ENCODE peak calls at places on chromosomes 2 and 18, in seven cellular contexts. L, E, K, A, Z, H and M are unnamed samples.
A peak's percentile ranks its signal among the peaks of the same experiment; 100 is the strongest.

GRCh38 chr2:65386340-65386739 is 46.1 kb downstream of the SPRED2 start:
- DNase-seq in L (no peak), E (no peak), K (no peak), A (no peak), Z (peak; percentile 47), H (no peak), M (no peak)

GRCh38 chr2:203918264-203918663 is 18.3 kb upstream of the ICOS start:
- DNase-seq in L (no peak), E (no peak), K (no peak), A (no peak), Z (no peak), H (no peak), M (no peak)

GRCh38 chr2:206556357-206556949 is 85.8 kb upstream of the FAM237A start:
- DNase-seq in L (no peak), E (no peak), K (peak; percentile 77), A (no peak), Z (peak; percentile 51), H (no peak), M (no peak)

GRCh38 chr2:98464772-98465310 is 20.2 kb downstream of the INPP4A start:
- DNase-seq in L (no peak), E (peak; percentile 95), K (no peak), A (no peak), Z (no peak), H (peak; percentile 75), M (no peak)

GRCh38 chr18:24395049-24395780 is 2.4 kb downstream of the OSBPL1A start:
- DNase-seq in L (no peak), E (no peak), K (peak; percentile 9), A (no peak), Z (peak; percentile 63), H (no peak), M (no peak)

GRCh38 chr2:112597537-112598322 is 13.3 kb downstream of the CHCHD5 start:
- DNase-seq in L (no peak), E (no peak), K (no peak), A (no peak), Z (no peak), H (no peak), M (no peak)

GRCh38 chr2:37287966-37288365 is 36.7 kb downstream of the PRKD3 start:
- DNase-seq in L (no peak), E (peak; percentile 54), K (peak; percentile 27), A (no peak), Z (peak; percentile 30), H (no peak), M (no peak)

GRCh38 chr2:202201220-202202160 is 36.9 kb downstream of the SUMO1 start:
- DNase-seq in L (no peak), E (peak; percentile 39), K (no peak), A (no peak), Z (no peak), H (no peak), M (no peak)

GRCh38 chr18:70450658-70451253 is 161.9 kb downstream of the SOCS6 start:
- DNase-seq in L (no peak), E (no peak), K (peak; percentile 29), A (no peak), Z (peak; percentile 42), H (no peak), M (no peak)

GRCh38 chr2:147095376-147095775 is 749.5 kb upstream of the ACVR2A start:
- DNase-seq in L (no peak), E (no peak), K (no peak), A (no peak), Z (no peak), H (no peak), M (no peak)

GRCh38 chr2:232876071-232876977 is 6.3 kb downstream of the SNORC start:
- DNase-seq in L (peak; percentile 51), E (no peak), K (peak; percentile 80), A (no peak), Z (peak; percentile 53), H (peak; percentile 74), M (no peak)

GRCh38 chr18:32975166-32975441 is 202.3 kb upstream of the KLHL14 start:
- DNase-seq in L (no peak), E (no peak), K (no peak), A (no peak), Z (no peak), H (no peak), M (no peak)

GRCh38 chr2:169716229-169716886 is 17.3 kb upstream of the KLHL23 start:
- DNase-seq in L (no peak), E (no peak), K (no peak), A (no peak), Z (peak; percentile 95), H (peak; percentile 60), M (no peak)

GRCh38 chr2:4091869-4092268 is 388.5 kb downstream of the DCDC2C start:
- DNase-seq in L (no peak), E (no peak), K (no peak), A (no peak), Z (no peak), H (no peak), M (no peak)

GRCh38 chr2:232634319-232635150 is 1.1 kb downstream of the EFHD1 start:
- DNase-seq in L (peak; percentile 82), E (no peak), K (no peak), A (peak; percentile 34), Z (peak; percentile 35), H (no peak), M (no peak)

GRCh38 chr2:201779996-201780673 is 598 bp downstream of the ALS2 start:
- DNase-seq in L (no peak), E (no peak), K (peak; percentile 14), A (no peak), Z (peak; percentile 45), H (no peak), M (no peak)

GRCh38 chr2:179595284-179595683 is 266.1 kb downstream of the ZNF385B start:
- DNase-seq in L (no peak), E (no peak), K (peak; percentile 29), A (no peak), Z (no peak), H (no peak), M (no peak)
- TF ChIP-seq CTCF in L (no peak), E (no peak), K (peak; percentile 39), A (no peak), Z (no peak), H (no peak), M (no peak)

DNA sequence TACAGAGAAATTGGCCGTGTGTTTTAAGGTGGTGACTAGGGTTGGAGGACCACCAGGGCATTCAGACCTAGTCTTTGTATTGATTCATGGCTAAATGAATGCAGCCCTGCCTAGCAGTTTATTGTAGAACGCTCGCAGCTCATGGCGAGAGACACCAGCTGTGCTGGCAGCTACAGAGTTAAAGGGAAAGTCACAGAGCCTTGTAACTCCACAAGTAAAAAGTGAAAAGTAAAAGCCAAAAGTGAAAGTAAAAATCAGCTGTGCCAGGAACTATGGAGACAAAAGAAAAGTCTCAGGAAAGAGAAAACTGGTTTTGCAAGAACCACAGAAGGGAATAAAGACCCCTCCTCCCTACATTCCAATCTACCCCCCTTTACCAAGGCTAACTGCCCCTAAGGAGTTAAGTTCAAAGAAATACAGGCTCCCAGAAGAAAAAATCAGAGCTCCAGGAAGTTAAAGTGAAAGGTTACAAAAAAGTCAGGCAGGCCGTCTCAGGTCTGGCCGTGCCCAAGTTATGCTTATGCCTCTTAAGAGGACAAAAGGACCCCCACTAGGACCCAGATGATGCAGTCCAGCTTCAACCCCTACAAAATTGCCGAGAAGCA is 46.4 kb upstream of the SELENOI start:
- DNase-seq in L (no peak), E (no peak), K (peak; percentile 53), A (no peak), Z (peak; percentile 80), H (no peak), M (no peak)
- H3K4me3 ChIP-seq in L (peak overlapping the region; percentile 59), E (no peak overlapping the region), K (peak overlapping the region; percentile 64), A (peak overlapping the region; percentile 60), Z (peak overlapping the region; percentile 55), H (peak overlapping the region; percentile 66), M (peak overlapping the region; percentile 57)

GRCh38 chr2:239079671-239080294 is 231.9 kb downstream of the TWIST2 start:
- DNase-seq in L (no peak), E (no peak), K (no peak), A (no peak), Z (no peak), H (no peak), M (no peak)

GRCh38 chr2:239084007-239084406 is 236.1 kb downstream of the TWIST2 start:
- DNase-seq in L (no peak), E (no peak), K (no peak), A (no peak), Z (no peak), H (no peak), M (no peak)

GRCh38 chr2:239081622-239082021 is 233.7 kb downstream of the TWIST2 start:
- DNase-seq in L (no peak), E (no peak), K (no peak), A (no peak), Z (no peak), H (no peak), M (no peak)

GRCh38 chr2:239081046-239081445 is 233.2 kb downstream of the TWIST2 start:
- DNase-seq in L (no peak), E (no peak), K (no peak), A (no peak), Z (no peak), H (no peak), M (no peak)

GRCh38 chr2:239082425-239082824 is 234.5 kb downstream of the TWIST2 start:
- DNase-seq in L (no peak), E (no peak), K (no peak), A (no peak), Z (no peak), H (no peak), M (no peak)
- TF ChIP-seq CTCF in L (no peak), E (no peak), K (no peak), A (no peak), Z (no peak), H (no peak), M (no peak)

GRCh38 chr2:74004212-74005182 is 19.8 kb downstream of the TET3 start:
- DNase-seq in L (no peak), E (no peak), K (no peak), A (no peak), Z (no peak), H (peak; percentile 27), M (no peak)

GRCh38 chr2:74001781-74002514 is 17.2 kb downstream of the TET3 start:
- DNase-seq in L (peak; percentile 62), E (no peak), K (no peak), A (no peak), Z (no peak), H (no peak), M (no peak)

GRCh38 chr2:74005786-74006185 is 21.1 kb downstream of the TET3 start:
- DNase-seq in L (no peak), E (no peak), K (no peak), A (no peak), Z (peak; percentile 69), H (peak; percentile 36), M (no peak)

GRCh38 chr2:74002515-74003391 is 18.0 kb downstream of the TET3 start:
- DNase-seq in L (peak; percentile 91), E (no peak), K (peak; percentile 84), A (peak; percentile 90), Z (peak; percentile 96), H (peak; percentile 91), M (no peak)

DNA sequence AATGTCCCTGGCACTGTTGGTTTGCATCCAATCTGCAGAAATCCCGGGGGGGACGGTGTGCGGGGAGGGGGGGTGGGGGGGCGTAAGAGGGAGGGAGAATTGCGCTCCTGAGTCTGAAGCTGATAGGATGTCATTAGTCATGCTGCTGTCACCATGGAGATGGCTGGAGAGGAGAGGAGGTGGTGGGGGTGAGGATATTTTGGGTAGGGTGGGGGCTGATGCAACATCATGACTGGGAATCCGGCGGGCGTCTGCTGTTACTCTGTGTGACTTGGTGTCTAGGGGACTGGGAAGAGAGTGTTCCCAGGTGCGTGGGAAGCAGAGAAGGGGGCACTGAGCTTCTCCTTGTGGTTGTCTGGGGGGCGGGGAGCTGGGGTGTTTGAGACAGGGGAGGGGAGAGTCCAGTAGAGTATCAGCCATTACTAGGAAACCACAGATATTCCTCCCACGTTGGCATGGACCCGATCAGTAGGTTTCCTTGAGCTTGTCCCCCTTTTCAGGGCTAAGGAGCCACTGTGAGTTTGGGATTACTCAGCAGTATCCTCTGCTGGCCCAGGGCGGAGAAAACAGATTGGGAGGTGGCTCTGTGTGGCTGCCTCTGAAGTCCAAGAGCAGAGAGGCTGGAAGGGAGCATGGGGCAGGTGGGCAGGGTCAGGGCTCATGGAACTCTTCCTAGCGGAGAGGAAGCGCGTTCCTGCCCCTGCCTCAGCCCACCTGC is 18.9 kb downstream of the TET3 start:
- DNase-seq in L (peak; percentile 86), E (no peak), K (peak; percentile 41), A (no peak), Z (peak; percentile 93), H (peak; percentile 49), M (no peak)
- H3K4me3 ChIP-seq in L (peak overlapping the region; percentile 66), E (no peak overlapping the region), K (no peak overlapping the region), A (peak overlapping the region; percentile 62), Z (peak overlapping the region; percentile 87), H (no peak overlapping the region), M (peak overlapping the region; percentile 78)